ENCODE peak calls at places on chromosomes 7 and 10, in six cellular contexts. J is activated T-cell treated with anti-CD3 and anti-CD28 coated beads, Interleukin-2, amount 50 U/mL, for 1 hour; K is right cardiac atrium; Y is GM13977; P is HEK293T; E is activated CD8-positive, alpha-beta T cell treated with anti-CD3 and anti-CD28 coated beads for 36 hours. V is an unnamed sample.

GRCh38 chr10:4343798-4344370 is 482.1 kb upstream of the AKR1E2 start:
- DNase-seq in J (no peak), K (peak; percentile 19), Y (no peak), P (no peak), E (no peak), V (no peak)

GRCh38 chr7:143882020-143882610 is 19.9 kb downstream of the TCAF1 start:
- DNase-seq in J (no peak), K (peak; percentile 87), Y (peak; percentile 25), P (no peak), E (no peak), V (peak; percentile 86)

GRCh38 chr7:130939285-130940095 is 205.5 kb upstream of the KLF14 start:
- DNase-seq in J (no peak), K (no peak), Y (no peak), P (no peak), E (no peak), V (no peak)

GRCh38 chr10:23742368-23742767 is 303.5 kb downstream of the OTUD1 start:
- DNase-seq in J (no peak), K (no peak), Y (no peak), P (no peak), E (peak; percentile 26), V (no peak)

GRCh38 chr10:58615237-58615935 is 102.7 kb downstream of the BICC1 start:
- DNase-seq in J (no peak), K (no peak), Y (no peak), P (no peak), E (no peak), V (no peak)

GRCh38 chr10:84026821-84027257 is 112.5 kb upstream of the GHITM start:
- DNase-seq in J (no peak), K (no peak), Y (peak; percentile 37), P (peak; percentile 31), E (peak; percentile 30), V (no peak)

GRCh38 chr7:94223375-94224084 is 171.2 kb upstream of the COL1A2 start:
- DNase-seq in J (no peak), K (no peak), Y (no peak), P (peak; percentile 9), E (no peak), V (no peak)

GRCh38 chr10:36725581-36726520 is 399.5 kb upstream of the ANKRD30A start:
- DNase-seq in J (no peak), K (peak; percentile 66), Y (no peak), P (peak; percentile 49), E (no peak), V (peak; percentile 43)

GRCh38 chr10:124888262-124888661 is 53.7 kb upstream of the ZRANB1 start:
- DNase-seq in J (no peak), K (no peak), Y (no peak), P (no peak), E (no peak), V (no peak)

GRCh38 chr7:130524628-130525027 is 32.7 kb downstream of the MEST start:
- DNase-seq in J (no peak), K (no peak), Y (no peak), P (no peak), E (no peak), V (no peak)

GRCh38 chr10:33215154-33215553 is 119.3 kb downstream of the NRP1 start:
- DNase-seq in J (no peak), K (no peak), Y (no peak), P (no peak), E (no peak), V (no peak)

GRCh38 chr7:100373261-100373831 is at the start of gene PILRA:
- DNase-seq in J (no peak), K (peak; percentile 72), Y (no peak), P (no peak), E (no peak), V (no peak)

GRCh38 chr10:48445932-48446331 is 139.5 kb downstream of the MAPK8 start:
- DNase-seq in J (no peak), K (no peak), Y (no peak), P (no peak), E (no peak), V (no peak)

GRCh38 chr10:100896876-100897461 is 15.8 kb upstream of the SLF2 start:
- DNase-seq in J (no peak), K (no peak), Y (no peak), P (peak; percentile 31), E (no peak), V (no peak)

GRCh38 chr10:69124558-69125121 is 662 bp downstream of the VPS26A start:
- DNase-seq in J (peak; percentile 55), K (no peak), Y (peak; percentile 65), P (peak; percentile 25), E (peak; percentile 78), V (peak; percentile 20)

GRCh38 chr7:105408791-105409410 is 20.2 kb upstream of the SRPK2 start:
- DNase-seq in J (no peak), K (no peak), Y (no peak), P (no peak), E (no peak), V (no peak)

GRCh38 chr7:38327597-38327996 is 54.2 kb upstream of the TARP start:
- DNase-seq in J (no peak), K (no peak), Y (no peak), P (no peak), E (no peak), V (no peak)

GRCh38 chr7:50346548-50347497 is 42.3 kb downstream of the IKZF1 start:
- DNase-seq in J (no peak), K (no peak), Y (no peak), P (no peak), E (no peak), V (no peak)

GRCh38 chr10:6561552-6561951 is 18.5 kb downstream of the PRKCQ start:
- DNase-seq in J (no peak), K (no peak), Y (no peak), P (no peak), E (peak; percentile 55), V (no peak)

GRCh38 chr10:35768011-35768410 is 125.9 kb upstream of the FZD8 start:
- DNase-seq in J (no peak), K (no peak), Y (no peak), P (no peak), E (no peak), V (no peak)

GRCh38 chr10:109887272-109887671 is 36.0 kb downstream of the XPNPEP1 start:
- DNase-seq in J (no peak), K (no peak), Y (no peak), P (no peak), E (no peak), V (no peak)

GRCh38 chr10:27865221-27865635 is 119.6 kb upstream of the MKX start:
- DNase-seq in J (no peak), K (no peak), Y (no peak), P (no peak), E (no peak), V (no peak)